ENCODE peak calls at places on chromosomes 2 and 18, in nine cellular contexts. One of them, this sample, is unnamed.

GRCh38 chr18:26225022-26225693 is 1.1 kb upstream of the TAF4B start:
- DNase-seq in astrocyte of the spinal cord: no peak
- DNase-seq in pancreas: no peak
- DNase-seq in stimulated activated CD4-positive, alpha-beta T cell treated with anti-CD3 and anti-CD28 coated beads, Interleukin-4, amount 100 ng/mL, for 48 hours: no peak
- DNase-seq in neuronal stem cell: no peak
- DNase-seq in SW480: peak
- DNase-seq in endothelial cell: no peak
- DNase-seq in ecto neural progenitor cell: no peak
- DNase-seq in choroid plexus epithelial cell: no peak
- DNase-seq in this sample: no peak

GRCh38 chr2:158495175-158495574 is 38.4 kb downstream of the PKP4 start:
- DNase-seq in astrocyte of the spinal cord: peak
- DNase-seq in pancreas: no peak
- DNase-seq in stimulated activated CD4-positive, alpha-beta T cell treated with anti-CD3 and anti-CD28 coated beads, Interleukin-4, amount 100 ng/mL, for 48 hours: no peak
- DNase-seq in neuronal stem cell: no peak
- DNase-seq in SW480: no peak
- DNase-seq in endothelial cell: no peak
- DNase-seq in ecto neural progenitor cell: no peak
- DNase-seq in choroid plexus epithelial cell: peak
- DNase-seq in this sample: no peak

GRCh38 chr2:120660771-120661459 is 74.8 kb upstream of the GLI2 start:
- DNase-seq in astrocyte of the spinal cord: no peak
- DNase-seq in pancreas: no peak
- DNase-seq in stimulated activated CD4-positive, alpha-beta T cell treated with anti-CD3 and anti-CD28 coated beads, Interleukin-4, amount 100 ng/mL, for 48 hours: no peak
- DNase-seq in neuronal stem cell: no peak
- DNase-seq in SW480: no peak
- DNase-seq in endothelial cell: no peak
- DNase-seq in ecto neural progenitor cell: no peak
- DNase-seq in choroid plexus epithelial cell: no peak
- DNase-seq in this sample: no peak

GRCh38 chr2:15610430-15610952 is 18.8 kb downstream of the DDX1 start:
- DNase-seq in astrocyte of the spinal cord: no peak
- DNase-seq in pancreas: no peak
- DNase-seq in stimulated activated CD4-positive, alpha-beta T cell treated with anti-CD3 and anti-CD28 coated beads, Interleukin-4, amount 100 ng/mL, for 48 hours: no peak
- DNase-seq in neuronal stem cell: no peak
- DNase-seq in SW480: no peak
- DNase-seq in endothelial cell: no peak
- DNase-seq in ecto neural progenitor cell: no peak
- DNase-seq in choroid plexus epithelial cell: no peak
- DNase-seq in this sample: no peak

GRCh38 chr2:232571026-232571474 is 20.6 kb downstream of the EIF4E2 start:
- DNase-seq in astrocyte of the spinal cord: peak
- DNase-seq in pancreas: no peak
- DNase-seq in stimulated activated CD4-positive, alpha-beta T cell treated with anti-CD3 and anti-CD28 coated beads, Interleukin-4, amount 100 ng/mL, for 48 hours: no peak
- DNase-seq in neuronal stem cell: no peak
- DNase-seq in SW480: no peak
- DNase-seq in endothelial cell: no peak
- DNase-seq in ecto neural progenitor cell: no peak
- DNase-seq in choroid plexus epithelial cell: peak
- DNase-seq in this sample: no peak

GRCh38 chr18:53644799-53645471 is 579.5 kb downstream of the MBD2 start:
- DNase-seq in astrocyte of the spinal cord: no peak
- DNase-seq in pancreas: no peak
- DNase-seq in stimulated activated CD4-positive, alpha-beta T cell treated with anti-CD3 and anti-CD28 coated beads, Interleukin-4, amount 100 ng/mL, for 48 hours: no peak
- DNase-seq in neuronal stem cell: no peak
- DNase-seq in SW480: no peak
- DNase-seq in endothelial cell: no peak
- DNase-seq in ecto neural progenitor cell: no peak
- DNase-seq in choroid plexus epithelial cell: no peak
- DNase-seq in this sample: no peak

GRCh38 chr2:99818842-99819241 is 323.5 kb downstream of the AFF3 start:
- DNase-seq in astrocyte of the spinal cord: no peak
- DNase-seq in pancreas: no peak
- DNase-seq in stimulated activated CD4-positive, alpha-beta T cell treated with anti-CD3 and anti-CD28 coated beads, Interleukin-4, amount 100 ng/mL, for 48 hours: no peak
- DNase-seq in neuronal stem cell: no peak
- DNase-seq in SW480: no peak
- DNase-seq in endothelial cell: no peak
- DNase-seq in ecto neural progenitor cell: no peak
- DNase-seq in choroid plexus epithelial cell: peak
- DNase-seq in this sample: no peak

GRCh38 chr18:59546164-59546563 is 151.1 kb downstream of the CCBE1 start:
- DNase-seq in astrocyte of the spinal cord: peak
- DNase-seq in pancreas: no peak
- DNase-seq in stimulated activated CD4-positive, alpha-beta T cell treated with anti-CD3 and anti-CD28 coated beads, Interleukin-4, amount 100 ng/mL, for 48 hours: no peak
- DNase-seq in neuronal stem cell: no peak
- DNase-seq in SW480: no peak
- DNase-seq in endothelial cell: no peak
- DNase-seq in ecto neural progenitor cell: no peak
- DNase-seq in choroid plexus epithelial cell: peak
- DNase-seq in this sample: no peak

GRCh38 chr2:11710210-11710609 is 36.2 kb upstream of the LPIN1 start:
- DNase-seq in astrocyte of the spinal cord: peak
- DNase-seq in pancreas: no peak
- DNase-seq in stimulated activated CD4-positive, alpha-beta T cell treated with anti-CD3 and anti-CD28 coated beads, Interleukin-4, amount 100 ng/mL, for 48 hours: no peak
- DNase-seq in neuronal stem cell: no peak
- DNase-seq in SW480: no peak
- DNase-seq in endothelial cell: no peak
- DNase-seq in ecto neural progenitor cell: no peak
- DNase-seq in choroid plexus epithelial cell: peak
- DNase-seq in this sample: no peak

GRCh38 chr2:73091164-73091563 is 19.7 kb upstream of the SFXN5 start:
- DNase-seq in astrocyte of the spinal cord: peak
- DNase-seq in pancreas: no peak
- DNase-seq in stimulated activated CD4-positive, alpha-beta T cell treated with anti-CD3 and anti-CD28 coated beads, Interleukin-4, amount 100 ng/mL, for 48 hours: no peak
- DNase-seq in neuronal stem cell: peak
- DNase-seq in SW480: peak
- DNase-seq in endothelial cell: no peak
- DNase-seq in ecto neural progenitor cell: no peak
- DNase-seq in choroid plexus epithelial cell: no peak
- DNase-seq in this sample: no peak

GRCh38 chr2:127853667-127854066 is 4.3 kb downstream of the POLR2D start:
- DNase-seq in astrocyte of the spinal cord: no peak
- DNase-seq in pancreas: no peak
- DNase-seq in stimulated activated CD4-positive, alpha-beta T cell treated with anti-CD3 and anti-CD28 coated beads, Interleukin-4, amount 100 ng/mL, for 48 hours: no peak
- DNase-seq in neuronal stem cell: no peak
- DNase-seq in SW480: no peak
- DNase-seq in endothelial cell: no peak
- DNase-seq in ecto neural progenitor cell: no peak
- DNase-seq in choroid plexus epithelial cell: peak
- DNase-seq in this sample: no peak

GRCh38 chr2:206708286-206708685 is 9.9 kb downstream of the DYTN start:
- DNase-seq in astrocyte of the spinal cord: no peak
- DNase-seq in pancreas: no peak
- DNase-seq in stimulated activated CD4-positive, alpha-beta T cell treated with anti-CD3 and anti-CD28 coated beads, Interleukin-4, amount 100 ng/mL, for 48 hours: no peak
- DNase-seq in neuronal stem cell: no peak
- DNase-seq in SW480: no peak
- DNase-seq in endothelial cell: no peak
- DNase-seq in ecto neural progenitor cell: no peak
- DNase-seq in choroid plexus epithelial cell: no peak
- DNase-seq in this sample: no peak

GRCh38 chr2:150752229-150752628 is 264.8 kb upstream of the RND3 start:
- DNase-seq in astrocyte of the spinal cord: no peak
- DNase-seq in pancreas: no peak
- DNase-seq in stimulated activated CD4-positive, alpha-beta T cell treated with anti-CD3 and anti-CD28 coated beads, Interleukin-4, amount 100 ng/mL, for 48 hours: no peak
- DNase-seq in neuronal stem cell: no peak
- DNase-seq in SW480: no peak
- DNase-seq in endothelial cell: no peak
- DNase-seq in ecto neural progenitor cell: no peak
- DNase-seq in choroid plexus epithelial cell: no peak
- DNase-seq in this sample: no peak

GRCh38 chr18:57741273-57741672 is 61.8 kb downstream of the ATP8B1 start:
- DNase-seq in astrocyte of the spinal cord: no peak
- DNase-seq in pancreas: no peak
- DNase-seq in stimulated activated CD4-positive, alpha-beta T cell treated with anti-CD3 and anti-CD28 coated beads, Interleukin-4, amount 100 ng/mL, for 48 hours: no peak
- DNase-seq in neuronal stem cell: no peak
- DNase-seq in SW480: no peak
- DNase-seq in endothelial cell: no peak
- DNase-seq in ecto neural progenitor cell: no peak
- DNase-seq in choroid plexus epithelial cell: no peak
- DNase-seq in this sample: no peak

GRCh38 chr2:81481994-81482368 is 1177.4 kb upstream of the LRRTM1 start:
- DNase-seq in astrocyte of the spinal cord: no peak
- DNase-seq in pancreas: no peak
- DNase-seq in stimulated activated CD4-positive, alpha-beta T cell treated with anti-CD3 and anti-CD28 coated beads, Interleukin-4, amount 100 ng/mL, for 48 hours: no peak
- DNase-seq in neuronal stem cell: no peak
- DNase-seq in SW480: no peak
- DNase-seq in endothelial cell: no peak
- DNase-seq in ecto neural progenitor cell: no peak
- DNase-seq in choroid plexus epithelial cell: no peak
- DNase-seq in this sample: no peak

GRCh38 chr2:47534179-47534919 is 131.4 kb downstream of the MSH2 start:
- DNase-seq in astrocyte of the spinal cord: peak
- DNase-seq in pancreas: no peak
- DNase-seq in stimulated activated CD4-positive, alpha-beta T cell treated with anti-CD3 and anti-CD28 coated beads, Interleukin-4, amount 100 ng/mL, for 48 hours: peak
- DNase-seq in neuronal stem cell: peak
- DNase-seq in SW480: peak
- DNase-seq in endothelial cell: no peak
- DNase-seq in ecto neural progenitor cell: peak
- DNase-seq in choroid plexus epithelial cell: peak
- DNase-seq in this sample: no peak

GRCh38 chr2:121489284-121489683 is 41.4 kb upstream of the RNU4ATAC start:
- DNase-seq in astrocyte of the spinal cord: peak
- DNase-seq in pancreas: peak
- DNase-seq in stimulated activated CD4-positive, alpha-beta T cell treated with anti-CD3 and anti-CD28 coated beads, Interleukin-4, amount 100 ng/mL, for 48 hours: no peak
- DNase-seq in neuronal stem cell: no peak
- DNase-seq in SW480: peak
- DNase-seq in endothelial cell: no peak
- DNase-seq in ecto neural progenitor cell: no peak
- DNase-seq in choroid plexus epithelial cell: peak
- DNase-seq in this sample: no peak

GRCh38 chr2:203586696-203587095 is 51.6 kb upstream of the RAPH1 start:
- DNase-seq in astrocyte of the spinal cord: no peak
- DNase-seq in pancreas: no peak
- DNase-seq in stimulated activated CD4-positive, alpha-beta T cell treated with anti-CD3 and anti-CD28 coated beads, Interleukin-4, amount 100 ng/mL, for 48 hours: no peak
- DNase-seq in neuronal stem cell: no peak
- DNase-seq in SW480: no peak
- DNase-seq in endothelial cell: no peak
- DNase-seq in ecto neural progenitor cell: no peak
- DNase-seq in choroid plexus epithelial cell: peak
- DNase-seq in this sample: no peak

GRCh38 chr2:112629823-112630222 is 15.9 kb upstream of the SLC20A1 start:
- DNase-seq in astrocyte of the spinal cord: no peak
- DNase-seq in pancreas: no peak
- DNase-seq in stimulated activated CD4-positive, alpha-beta T cell treated with anti-CD3 and anti-CD28 coated beads, Interleukin-4, amount 100 ng/mL, for 48 hours: no peak
- DNase-seq in neuronal stem cell: no peak
- DNase-seq in SW480: no peak
- DNase-seq in endothelial cell: no peak
- DNase-seq in ecto neural progenitor cell: no peak
- DNase-seq in choroid plexus epithelial cell: no peak
- DNase-seq in this sample: no peak

GRCh38 chr2:219448776-219449476 is 14.3 kb downstream of the SPEG start:
- DNase-seq in astrocyte of the spinal cord: no peak
- DNase-seq in pancreas: no peak
- DNase-seq in stimulated activated CD4-positive, alpha-beta T cell treated with anti-CD3 and anti-CD28 coated beads, Interleukin-4, amount 100 ng/mL, for 48 hours: no peak
- DNase-seq in neuronal stem cell: peak
- DNase-seq in SW480: no peak
- DNase-seq in endothelial cell: no peak
- DNase-seq in ecto neural progenitor cell: peak
- DNase-seq in choroid plexus epithelial cell: no peak
- DNase-seq in this sample: no peak

GRCh38 chr2:113799375-113799774 is 42.9 kb upstream of the SLC35F5 start:
- DNase-seq in astrocyte of the spinal cord: no peak
- DNase-seq in pancreas: no peak
- DNase-seq in stimulated activated CD4-positive, alpha-beta T cell treated with anti-CD3 and anti-CD28 coated beads, Interleukin-4, amount 100 ng/mL, for 48 hours: no peak
- DNase-seq in neuronal stem cell: no peak
- DNase-seq in SW480: no peak
- DNase-seq in endothelial cell: no peak
- DNase-seq in ecto neural progenitor cell: no peak
- DNase-seq in choroid plexus epithelial cell: no peak
- DNase-seq in this sample: no peak

GRCh38 chr2:32743480-32744236 is 115.8 kb downstream of the TTC27 start:
- DNase-seq in astrocyte of the spinal cord: peak
- DNase-seq in pancreas: no peak
- DNase-seq in stimulated activated CD4-positive, alpha-beta T cell treated with anti-CD3 and anti-CD28 coated beads, Interleukin-4, amount 100 ng/mL, for 48 hours: no peak
- DNase-seq in neuronal stem cell: no peak
- DNase-seq in SW480: no peak
- DNase-seq in endothelial cell: no peak
- DNase-seq in ecto neural progenitor cell: no peak
- DNase-seq in choroid plexus epithelial cell: peak
- DNase-seq in this sample: peak

GRCh38 chr18:72460210-72460680 is 83.9 kb downstream of the CBLN2 start:
- DNase-seq in astrocyte of the spinal cord: peak
- DNase-seq in pancreas: no peak
- DNase-seq in stimulated activated CD4-positive, alpha-beta T cell treated with anti-CD3 and anti-CD28 coated beads, Interleukin-4, amount 100 ng/mL, for 48 hours: no peak
- DNase-seq in neuronal stem cell: no peak
- DNase-seq in SW480: no peak
- DNase-seq in endothelial cell: no peak
- DNase-seq in ecto neural progenitor cell: no peak
- DNase-seq in choroid plexus epithelial cell: peak
- DNase-seq in this sample: no peak